ENCODE peak calls at places on chromosomes 5 and 9, in five cellular contexts. J, W, Z, I and D are unnamed samples. For H3K27me3, the result is how much of the 10 kb centered on the place peaks cover.

GRCh38 chr5:21807953-21808352 is 1045.2 kb downstream of the CDH12 start:
- DNase-seq in W (no peak), Z (no peak), I (no peak), J (no peak), D (no peak)

GRCh38 chr5:157348049-157348400 is 82.1 kb downstream of the CYFIP2 start:
- DNase-seq in I (no peak), Z (no peak), W (no peak), J (no peak), D (no peak)

GRCh38 chr5:57442080-57442839 is 40.4 kb downstream of the ACTBL2 start:
- DNase-seq in Z (no peak), W (no peak), I (no peak), J (no peak), D (no peak)

GRCh38 chr5:179127136-179128040 is 67.2 kb downstream of the ZNF354C start:
- DNase-seq in J (no peak), Z (no peak), I (no peak), W (no peak), D (no peak)

GRCh38 chr9:95313010-95313498 is 4.5 kb downstream of the FANCC start:
- DNase-seq in J (no peak), W (peak), Z (no peak), I (no peak), D (no peak)

GRCh38 chr5:58459276-58459859 is 518 bp downstream of the PLK2 start:
- DNase-seq in J (no peak), Z (no peak), W (peak), I (no peak), D (no peak)

GRCh38 chr5:157222506-157223230 is 42.0 kb downstream of the ITK start:
- DNase-seq in J (peak), Z (no peak), W (no peak), I (no peak), D (peak)

GRCh38 chr9:137245450-137246421 is 4.6 kb downstream of the TUBB4B start:
- DNase-seq in W (no peak), Z (no peak), J (no peak), I (no peak), D (no peak)

GRCh38 chr5:170848033-170848432 is 13.8 kb upstream of the RANBP17 start:
- DNase-seq in J (no peak), Z (no peak), W (no peak), I (no peak), D (no peak)

GRCh38 chr5:95823738-95824609 is 1.4 kb upstream of the GLRX start:
- DNase-seq in W (no peak), I (peak), Z (no peak), J (peak), D (peak)

GRCh38 chr5:151156732-151157402 is 712 bp downstream of the ANXA6 start:
- DNase-seq in I (peak), W (peak), J (peak), Z (no peak), D (no peak)

GRCh38 chr9:6216951-6217350 is 1.3 kb downstream of the IL33 start:
- DNase-seq in I (no peak), Z (no peak), W (no peak), J (no peak), D (no peak)

GRCh38 chr9:6214903-6215302 is 704 bp upstream of the IL33 start:
- DNase-seq in W (no peak), I (no peak), J (no peak), Z (no peak), D (no peak)

GRCh38 chr9:6216002-6216401 is 395 bp downstream of the IL33 start:
- DNase-seq in I (no peak), J (no peak), W (no peak), Z (no peak), D (no peak)

GRCh38 chr9:6214451-6214850 is 1.2 kb upstream of the IL33 start:
- DNase-seq in W (no peak), I (no peak), J (no peak), Z (no peak), D (no peak)

DNA sequence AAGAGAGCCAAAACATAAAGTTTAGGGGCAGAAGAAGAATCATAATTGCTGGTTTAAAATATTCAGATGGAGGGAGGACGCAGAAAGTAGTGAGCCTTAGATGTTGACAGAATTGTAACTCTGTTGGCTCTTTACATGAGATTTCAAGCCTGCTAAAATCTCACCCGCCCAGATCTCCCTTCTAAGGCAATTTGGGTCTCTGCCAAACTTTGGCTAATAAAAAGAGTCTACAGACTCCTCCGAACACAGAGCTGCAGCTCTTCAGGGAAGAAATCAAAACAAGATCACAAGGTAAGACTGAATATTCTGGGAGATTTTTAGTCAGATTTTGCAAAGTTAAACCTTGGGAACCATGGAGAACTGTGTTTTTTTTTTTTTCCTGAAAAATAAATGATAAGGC is at the start of gene IL33:
- DNase-seq in J (no peak), Z (no peak), I (no peak), W (peak), D (no peak)
- H3K4me3 ChIP-seq in J (no peak), Z (no peak), I (no peak), W (no peak), D (no peak)

DNA sequence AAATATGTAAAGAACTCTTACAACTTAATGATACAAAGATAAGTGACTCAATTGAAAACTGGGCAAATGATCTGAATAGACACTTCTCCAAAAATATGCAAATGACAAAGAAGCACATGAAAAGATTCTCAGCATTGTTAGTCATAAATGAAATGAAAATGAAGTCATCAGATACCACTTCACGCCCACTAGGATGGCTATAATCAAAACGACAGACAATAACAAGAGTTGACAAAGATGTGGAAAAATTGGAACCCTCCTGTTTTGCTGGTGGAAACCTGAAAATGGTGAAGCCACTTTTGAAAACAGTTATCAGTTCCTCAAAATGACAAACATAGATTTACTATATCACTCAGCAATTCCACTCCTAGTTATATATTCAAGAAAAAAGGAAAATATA is 7.9 kb upstream of the SYK start:
- DNase-seq in Z (no peak), I (no peak), W (no peak), J (no peak), D (no peak)
- H3K27ac ChIP-seq in Z (no peak), I (no peak), W (no peak), J (no peak), D (no peak)

GRCh38 chr5:135481908-135482307 is 29.8 kb upstream of the TIFAB start:
- DNase-seq in W (no peak), I (no peak), Z (no peak), J (no peak), D (no peak)

GRCh38 chr5:135482383-135482933 is 30.3 kb upstream of the TIFAB start:
- DNase-seq in J (no peak), Z (no peak), W (no peak), I (no peak), D (no peak)

GRCh38 chr5:135478938-135479337 is 26.8 kb upstream of the TIFAB start:
- DNase-seq in Z (no peak), J (no peak), I (no peak), W (no peak), D (no peak)

GRCh38 chr5:135483254-135483653 is 31.1 kb upstream of the TIFAB start:
- DNase-seq in W (no peak), Z (no peak), J (no peak), I (no peak), D (no peak)

GRCh38 chr5:135481387-135481786 is 29.2 kb upstream of the TIFAB start:
- DNase-seq in Z (no peak), J (no peak), W (no peak), I (no peak), D (no peak)
- H3K27me3 ChIP-seq in Z (under half), J (under half), W (half or more), I (under half), D (under half)

GRCh38 chr9:92971121-92971520 is 23.8 kb downstream of the FGD3 start:
- DNase-seq in W (no peak), J (no peak), I (peak), Z (no peak), D (no peak)
- H3K4me3 ChIP-seq in W (no peak), J (peak), I (peak), Z (no peak), D (no peak)

DNA sequence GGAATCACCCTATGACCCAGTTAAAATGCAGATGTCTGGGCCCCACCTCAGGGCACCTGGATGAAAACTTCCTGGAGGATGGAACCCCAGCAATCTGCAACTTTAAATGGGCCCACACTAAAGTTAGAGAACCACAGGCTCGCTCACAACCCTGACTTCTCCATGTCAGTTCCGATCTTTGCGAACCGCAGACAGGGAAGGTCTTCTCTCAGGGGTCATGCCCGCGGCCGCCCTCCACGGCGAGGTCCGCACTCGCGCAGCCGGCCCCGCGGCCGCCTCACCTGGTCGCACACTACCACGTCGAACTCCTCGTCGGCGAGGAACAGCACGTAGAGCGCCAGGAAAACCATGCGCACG is 498 bp downstream of the ALG2 start:
- DNase-seq in Z (no peak), I (no peak), J (no peak), W (no peak), D (no peak)
- H3K27ac ChIP-seq in Z (no peak), I (peak), J (peak), W (peak), D (peak)

DNA sequence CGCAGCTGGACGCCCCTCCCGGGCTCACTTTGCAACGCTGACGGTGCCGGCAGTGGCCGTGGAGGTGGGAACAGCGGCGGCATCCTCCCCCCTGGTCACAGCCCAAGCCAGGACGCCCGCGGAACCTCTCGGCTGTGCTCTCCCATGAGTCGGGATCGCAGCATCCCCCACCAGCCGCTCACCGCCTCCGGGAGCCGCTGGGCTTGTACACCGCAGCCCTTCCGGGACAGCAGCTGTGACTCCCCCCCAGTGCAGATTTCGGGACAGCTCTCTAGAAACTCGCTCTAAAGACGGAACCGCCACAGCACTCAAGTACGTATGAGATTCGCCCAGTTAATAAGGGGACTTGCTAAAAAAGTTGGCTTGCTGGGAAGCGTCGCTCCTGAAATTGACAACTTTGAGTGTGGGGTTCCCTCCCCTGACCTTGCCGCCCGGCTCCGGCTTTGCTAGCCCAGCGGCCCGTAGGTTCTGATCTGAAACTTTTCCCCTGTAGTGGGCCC is 461 bp downstream of the NR4A3 start:
- DNase-seq in J (no peak), W (peak), I (no peak), Z (no peak), D (no peak)
- H3K27me3 ChIP-seq in J (under half), W (under half), I (under half), Z (under half), D (under half)

DNA sequence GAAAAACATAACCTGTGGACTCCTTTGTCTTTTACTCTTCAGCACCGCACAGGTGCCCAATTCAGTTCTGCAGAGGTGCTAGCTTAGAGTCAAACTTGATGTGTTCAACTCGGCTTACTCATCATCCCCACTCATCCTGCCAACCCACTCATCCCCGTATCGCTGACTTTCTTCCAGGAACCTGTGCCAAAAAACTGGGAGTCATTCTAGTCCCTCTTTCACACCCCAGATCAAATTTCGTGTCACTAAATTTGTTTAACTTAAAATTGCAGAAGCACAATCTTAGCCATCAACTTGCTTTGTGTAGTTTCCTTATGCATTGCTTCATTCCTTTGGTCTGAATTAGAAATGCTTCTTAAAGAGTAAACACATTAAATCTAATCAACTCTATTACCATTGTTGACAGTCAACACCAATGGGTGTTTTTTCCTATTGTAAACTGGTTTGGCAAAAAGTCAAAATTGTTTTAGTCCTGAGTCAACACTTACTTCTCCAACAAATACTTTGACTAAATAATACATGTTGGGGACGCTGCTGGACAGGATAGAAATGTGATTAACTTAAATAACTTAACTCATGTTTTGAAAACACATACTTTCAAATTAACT is 162.3 kb downstream of the TTC39B start:
- DNase-seq in Z (no peak), W (no peak), J (no peak), I (no peak), D (no peak)
- H3K4me3 ChIP-seq in Z (no peak), W (no peak), J (no peak), I (no peak), D (no peak)